ENCODE peak calls at places on chromosome 21, in six cellular contexts. G is fibroblast of pulmonary artery; U is HFF-Myc; Z is heart left ventricle; A is activated CD8-positive, alpha-beta T cell treated with anti-CD3 and anti-CD28 coated beads for 36 hours; X is cardiac fibroblast. H is an unnamed sample.

GRCh38 chr21:17785403-17785788 is 33.8 kb downstream of the C21orf91 start:
- DNase-seq in Z (no peak), X (no peak), U (no peak), A (no peak), G (no peak), H (no peak)

GRCh38 chr21:42777757-42778344 is 101.5 kb downstream of the WDR4 start:
- DNase-seq in Z (no peak), X (no peak), U (no peak), G (no peak), A (no peak), H (no peak)

GRCh38 chr21:29232601-29233541 is 65.9 kb upstream of the BACH1 start:
- DNase-seq in A (peak), G (peak), Z (no peak), X (peak), U (no peak), H (peak)

GRCh38 chr21:27804515-27804914 is 837.6 kb upstream of the ADAMTS5 start:
- DNase-seq in A (no peak), X (no peak), U (no peak), Z (peak), G (no peak), H (no peak)

GRCh38 chr21:43031121-43031624 is 44.5 kb downstream of the CBS start:
- DNase-seq in Z (no peak), A (no peak), X (no peak), U (no peak), G (no peak), H (no peak)

GRCh38 chr21:39645331-39645730 is 32.6 kb downstream of the B3GALT5 start:
- DNase-seq in Z (no peak), A (no peak), G (no peak), U (no peak), X (no peak), H (no peak)

GRCh38 chr21:31866077-31866511 is 6.7 kb upstream of the HUNK start:
- DNase-seq in G (peak), U (peak), Z (peak), A (peak), X (peak), H (peak)

GRCh38 chr21:31383770-31384169 is 39.7 kb upstream of the TIAM1 start:
- DNase-seq in Z (no peak), A (no peak), G (no peak), X (no peak), U (no peak), H (no peak)

GRCh38 chr21:34812510-34813265 is 143.9 kb downstream of the CLIC6 start:
- DNase-seq in A (no peak), U (no peak), Z (no peak), G (peak), X (peak), H (no peak)

GRCh38 chr21:43020771-43021170 is 46.4 kb downstream of the PKNOX1 start:
- DNase-seq in Z (no peak), X (no peak), U (no peak), A (no peak), G (no peak), H (no peak)

GRCh38 chr21:26138615-26139257 is 31.8 kb downstream of the APP start:
- DNase-seq in U (no peak), X (no peak), G (no peak), Z (no peak), A (no peak), H (no peak)

GRCh38 chr21:17987328-17987727 is 168.2 kb upstream of the C21orf91 start:
- DNase-seq in A (no peak), U (no peak), Z (no peak), G (no peak), X (no peak), H (no peak)

GRCh38 chr21:34869541-34869940 is 179.6 kb downstream of the RUNX1 start:
- DNase-seq in G (no peak), X (no peak), A (no peak), Z (no peak), U (no peak), H (no peak)

GRCh38 chr21:16117851-16118592 is 388.2 kb downstream of the USP25 start:
- DNase-seq in A (no peak), Z (no peak), G (peak), U (peak), X (peak), H (no peak)

GRCh38 chr21:27261676-27262075 is 294.8 kb upstream of the ADAMTS5 start:
- DNase-seq in Z (no peak), A (no peak), X (peak), U (no peak), G (no peak), H (no peak)

GRCh38 chr21:35256468-35256988 is 207.4 kb upstream of the RUNX1 start:
- DNase-seq in X (peak), A (no peak), U (peak), Z (peak), G (peak), H (no peak)

GRCh38 chr21:39703578-39703977 is 41.4 kb upstream of the IGSF5 start:
- DNase-seq in A (no peak), Z (no peak), G (no peak), X (no peak), U (no peak), H (no peak)

GRCh38 chr21:35170244-35170756 is 121.2 kb upstream of the RUNX1 start:
- DNase-seq in U (no peak), Z (no peak), A (no peak), G (no peak), X (no peak), H (no peak)

GRCh38 chr21:19508844-19509243 is 1105.3 kb upstream of the TMPRSS15 start:
- DNase-seq in G (no peak), A (no peak), Z (no peak), X (no peak), U (no peak), H (no peak)

GRCh38 chr21:28083350-28083749 is 909.3 kb downstream of the LTN1 start:
- DNase-seq in Z (no peak), U (no peak), A (no peak), X (no peak), G (no peak), H (no peak)

GRCh38 chr21:18249542-18250152 is 5.0 kb downstream of the CHODL start:
- DNase-seq in X (no peak), G (no peak), A (no peak), Z (no peak), U (no peak), H (no peak)

GRCh38 chr21:28781602-28782274 is 210.9 kb downstream of the LTN1 start:
- DNase-seq in U (no peak), A (peak), G (peak), X (peak), Z (no peak), H (peak)

DNA sequence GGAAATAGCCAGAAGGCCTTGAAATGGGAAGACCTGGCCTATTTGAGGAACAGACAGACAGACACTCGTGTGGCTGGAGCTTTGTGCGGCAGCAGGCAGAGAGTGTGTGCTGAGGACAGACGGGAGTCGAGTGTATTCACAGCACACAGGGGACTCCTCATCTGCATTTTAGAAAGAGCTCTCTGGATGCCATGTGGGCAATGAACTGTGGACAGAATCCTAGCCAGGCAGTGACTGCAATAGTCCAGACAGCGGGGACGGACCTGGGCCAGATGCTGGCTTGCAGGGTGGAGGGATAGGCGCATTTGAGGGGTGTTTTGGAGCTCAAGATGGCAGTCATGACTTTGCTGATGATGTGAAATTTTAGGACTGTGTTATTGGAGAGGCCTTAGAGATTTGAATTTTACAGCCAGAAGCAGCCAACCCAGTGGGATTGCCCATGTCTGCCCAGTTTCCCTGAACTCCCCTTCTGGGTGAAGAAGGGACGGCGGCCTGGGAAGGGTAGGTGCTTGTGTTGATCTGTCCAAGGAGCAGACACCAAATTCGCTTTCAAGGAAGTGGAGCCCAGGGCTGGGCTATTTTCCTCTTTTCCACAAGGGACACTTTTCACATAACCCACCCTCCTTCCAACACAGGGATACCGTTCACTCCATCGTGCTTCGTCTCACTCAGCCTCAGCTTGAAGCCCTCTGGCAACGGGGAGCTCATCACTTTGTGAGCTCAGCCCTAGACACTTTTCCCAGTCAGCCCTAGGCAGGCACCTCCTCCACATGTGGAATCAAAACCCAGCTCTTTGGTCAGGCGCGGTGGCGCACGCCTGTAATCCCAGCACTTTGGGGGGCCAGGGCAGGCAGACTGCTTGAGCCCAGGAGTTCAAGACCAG is 43.8 kb downstream of the CHAF1B start:
- DNase-seq in G (no peak), A (no peak), U (no peak), X (peak), Z (no peak), H (peak)
- TF ChIP-seq CTCF in G (no peak), A (no peak), U (no peak), X (no peak), Z (no peak), H (no peak)

GRCh38 chr21:44907966-44908364 is 12.7 kb downstream of the ITGB2 start:
- DNase-seq in Z (peak), A (no peak), U (no peak), G (peak), X (peak), H (peak)
- TF ChIP-seq CTCF in Z (no peak), A (no peak), U (no peak), G (no peak), X (no peak), H (no peak)

GRCh38 chr21:44444286-44444931 is 10.9 kb upstream of the LRRC3 start:
- DNase-seq in A (peak), X (no peak), G (no peak), Z (no peak), U (no peak), H (peak)
- TF ChIP-seq CTCF in A (no peak), X (peak), G (peak), Z (no peak), U (peak), H (no peak)

GRCh38 chr21:33541756-33542639 is at the start of gene GART:
- DNase-seq in A (peak), X (peak), U (peak), Z (peak), G (peak), H (peak)
- TF ChIP-seq CTCF in A (no peak), X (no peak), U (no peak), Z (no peak), G (no peak), H (no peak)

GRCh38 chr21:45889115-45889708 is 92.4 kb upstream of the COL6A1 start:
- DNase-seq in Z (peak), X (no peak), A (no peak), G (no peak), U (no peak), H (no peak)
- TF ChIP-seq CTCF in Z (no peak), X (no peak), A (no peak), G (no peak), U (no peak), H (no peak)

GRCh38 chr21:41589131-41589530 is 81.2 kb upstream of the TMPRSS2 start:
- DNase-seq in Z (no peak), X (no peak), G (no peak), A (no peak), U (no peak), H (no peak)
- TF ChIP-seq CTCF in Z (no peak), X (no peak), G (no peak), A (no peak), U (no peak), H (no peak)

GRCh38 chr21:38383411-38384245 is 114.6 kb downstream of the ERG start:
- DNase-seq in Z (no peak), U (no peak), X (no peak), G (no peak), A (no peak), H (no peak)

GRCh38 chr21:38384246-38384576 is 114.1 kb downstream of the ERG start:
- DNase-seq in X (no peak), Z (no peak), G (no peak), A (no peak), U (no peak), H (peak)

GRCh38 chr21:38377165-38378093 is 120.6 kb downstream of the KCNJ15 start:
- DNase-seq in Z (no peak), X (no peak), U (no peak), A (no peak), G (no peak), H (peak)

GRCh38 chr21:38379171-38379570 is 119.1 kb downstream of the ERG start:
- DNase-seq in Z (no peak), A (no peak), G (no peak), X (peak), U (no peak), H (no peak)

DNA sequence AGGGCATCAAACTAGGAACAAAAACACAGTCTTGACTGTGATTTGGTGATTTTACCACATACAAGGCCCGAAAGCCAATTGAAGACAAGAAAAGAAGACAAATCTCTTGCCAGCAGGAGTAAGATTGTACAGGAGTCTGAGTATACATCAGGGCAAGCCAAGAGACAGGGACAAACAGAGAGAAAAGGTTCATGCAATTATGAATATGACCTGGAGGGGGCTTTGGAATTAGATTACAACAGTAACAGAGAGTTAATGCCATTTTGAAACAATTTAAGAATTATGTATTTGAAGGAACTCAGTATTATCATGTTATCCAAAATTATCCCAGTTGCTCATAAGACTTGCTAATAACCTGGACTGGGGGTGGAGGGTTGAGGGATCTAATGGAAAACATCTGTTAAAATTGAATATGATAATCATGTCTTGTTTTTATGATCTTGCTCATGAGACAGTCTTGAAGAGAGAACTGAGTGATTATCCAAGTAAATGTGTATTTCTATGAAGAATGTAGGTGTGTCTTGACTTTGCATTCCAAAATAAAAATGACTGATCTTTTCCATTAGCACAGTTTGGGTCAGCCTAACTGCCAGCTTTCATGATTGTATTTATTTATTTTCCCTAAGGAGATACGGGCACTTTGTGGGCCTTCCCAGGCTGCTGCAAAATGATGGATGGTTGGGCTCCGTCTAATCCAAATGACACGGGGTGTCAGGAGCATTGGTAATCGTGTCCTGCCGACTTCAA is 117.7 kb downstream of the ERG start:
- DNase-seq in A (no peak), G (peak), Z (no peak), U (no peak), X (peak), H (peak)
- TF ChIP-seq CTCF in A (peak), G (peak), Z (no peak), U (no peak), X (peak), H (no peak)

GRCh38 chr21:40841524-40842196 is 5.3 kb downstream of the DSCAM start:
- DNase-seq in A (peak), G (no peak), Z (peak), U (no peak), X (no peak), H (peak)
- TF ChIP-seq CTCF in A (no peak), G (no peak), Z (peak), U (no peak), X (no peak), H (no peak)

GRCh38 chr21:45050786-45051489 is 23.4 kb upstream of the ADARB1 start:
- DNase-seq in X (peak), A (no peak), G (peak), Z (no peak), U (no peak), H (no peak)
- TF ChIP-seq CTCF in X (no peak), A (no peak), G (no peak), Z (no peak), U (no peak), H (no peak)